ENCODE peak calls at places on chromosomes 3 and 15, in five cellular contexts. One of them, this sample, is unnamed. For H3K27me3 and H3K4me1, the result is how much of the 10 kb centered on the place peaks cover.

GRCh38 chr15:83106994-83107840 is at the start of gene TM6SF1:
- DNase-seq in CD8-positive, alpha-beta T cell: no peak
- DNase-seq in lower lobe of right lung: peak
- DNase-seq in stomach: no peak
- DNase-seq in astrocyte: no peak
- DNase-seq in this sample: no peak

GRCh38 chr15:44735482-44736260 is 657 bp upstream of the TRIM69 start:
- DNase-seq in CD8-positive, alpha-beta T cell: no peak
- DNase-seq in lower lobe of right lung: no peak
- DNase-seq in stomach: no peak
- DNase-seq in astrocyte: no peak
- DNase-seq in this sample: no peak

GRCh38 chr3:50519471-50520089 is 16.1 kb upstream of the CACNA2D2 start:
- DNase-seq in CD8-positive, alpha-beta T cell: peak
- DNase-seq in lower lobe of right lung: peak
- DNase-seq in stomach: peak
- DNase-seq in astrocyte: peak
- DNase-seq in this sample: peak

GRCh38 chr15:82647045-82647834 is at the start of gene CPEB1:
- DNase-seq in CD8-positive, alpha-beta T cell: peak
- DNase-seq in lower lobe of right lung: peak
- DNase-seq in stomach: no peak
- DNase-seq in astrocyte: no peak
- DNase-seq in this sample: peak

GRCh38 chr15:78210349-78210717 is 24.0 kb downstream of the ACSBG1 start:
- DNase-seq in CD8-positive, alpha-beta T cell: no peak
- DNase-seq in lower lobe of right lung: no peak
- DNase-seq in stomach: peak
- DNase-seq in astrocyte: no peak
- DNase-seq in this sample: no peak

GRCh38 chr3:148366743-148367410 is 330.8 kb upstream of the AGTR1 start:
- DNase-seq in CD8-positive, alpha-beta T cell: no peak
- DNase-seq in lower lobe of right lung: no peak
- DNase-seq in stomach: no peak
- DNase-seq in astrocyte: no peak
- DNase-seq in this sample: no peak

GRCh38 chr15:72184165-72184811 is 13.3 kb downstream of the GRAMD2A start:
- DNase-seq in CD8-positive, alpha-beta T cell: no peak
- DNase-seq in lower lobe of right lung: peak
- DNase-seq in stomach: peak
- DNase-seq in astrocyte: peak
- DNase-seq in this sample: no peak

GRCh38 chr15:31845791-31846190 is 184.5 kb upstream of the CHRNA7 start:
- DNase-seq in CD8-positive, alpha-beta T cell: no peak
- DNase-seq in lower lobe of right lung: no peak
- DNase-seq in stomach: no peak
- DNase-seq in astrocyte: no peak
- DNase-seq in this sample: no peak

GRCh38 chr3:171841620-171842000 is 1.5 kb upstream of the TMEM212 start:
- DNase-seq in CD8-positive, alpha-beta T cell: no peak
- DNase-seq in lower lobe of right lung: no peak
- DNase-seq in stomach: no peak
- DNase-seq in astrocyte: peak
- DNase-seq in this sample: no peak

GRCh38 chr15:87671289-87671688 is 585.2 kb downstream of the NTRK3 start:
- DNase-seq in CD8-positive, alpha-beta T cell: no peak
- DNase-seq in lower lobe of right lung: no peak
- DNase-seq in stomach: no peak
- DNase-seq in astrocyte: no peak
- DNase-seq in this sample: no peak
- H3K27me3 ChIP-seq in CD8-positive, alpha-beta T cell: under half
- H3K27me3 ChIP-seq in lower lobe of right lung: under half
- H3K27me3 ChIP-seq in stomach: under half
- H3K27me3 ChIP-seq in astrocyte: under half
- H3K27me3 ChIP-seq in this sample: under half

GRCh38 chr3:152350139-152350538 is 81.4 kb downstream of the MBNL1 start:
- DNase-seq in CD8-positive, alpha-beta T cell: no peak
- DNase-seq in lower lobe of right lung: no peak
- DNase-seq in stomach: no peak
- DNase-seq in astrocyte: peak
- DNase-seq in this sample: no peak

GRCh38 chr3:152346740-152347139 is 78.0 kb downstream of the MBNL1 start:
- DNase-seq in CD8-positive, alpha-beta T cell: no peak
- DNase-seq in lower lobe of right lung: no peak
- DNase-seq in stomach: no peak
- DNase-seq in astrocyte: no peak
- DNase-seq in this sample: no peak

GRCh38 chr3:152348436-152349177 is 79.9 kb downstream of the MBNL1 start:
- DNase-seq in CD8-positive, alpha-beta T cell: no peak
- DNase-seq in lower lobe of right lung: no peak
- DNase-seq in stomach: no peak
- DNase-seq in astrocyte: peak
- DNase-seq in this sample: no peak

GRCh38 chr3:152350764-152351163 is 82.0 kb downstream of the MBNL1 start:
- DNase-seq in CD8-positive, alpha-beta T cell: no peak
- DNase-seq in lower lobe of right lung: no peak
- DNase-seq in stomach: no peak
- DNase-seq in astrocyte: no peak
- DNase-seq in this sample: no peak

DNA sequence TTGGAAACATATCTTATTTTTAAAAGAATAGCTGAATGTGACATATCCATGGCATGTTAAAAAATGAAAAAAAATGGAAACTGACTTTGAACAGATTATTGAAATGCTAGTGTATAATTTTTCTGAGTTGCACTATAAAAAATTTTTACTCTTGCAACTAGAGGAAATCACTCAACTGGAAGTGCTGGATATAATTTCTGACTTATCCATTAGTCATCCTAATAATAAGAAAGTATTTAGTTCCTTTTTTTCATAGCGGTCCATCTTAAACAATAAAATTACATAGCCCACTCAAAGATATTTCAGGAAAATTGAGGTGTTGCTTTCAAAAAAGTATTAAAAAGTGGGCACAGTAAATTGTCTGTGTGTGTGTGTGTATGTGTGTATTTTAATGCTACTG is 80.7 kb downstream of the MBNL1 start:
- DNase-seq in CD8-positive, alpha-beta T cell: no peak
- DNase-seq in lower lobe of right lung: no peak
- DNase-seq in stomach: no peak
- DNase-seq in astrocyte: peak
- DNase-seq in this sample: no peak
- H3K4me1 ChIP-seq in CD8-positive, alpha-beta T cell: under half
- H3K4me1 ChIP-seq in lower lobe of right lung: under half
- H3K4me1 ChIP-seq in stomach: half or more
- H3K4me1 ChIP-seq in astrocyte: under half
- H3K4me1 ChIP-seq in this sample: under half

GRCh38 chr3:150741497-150742140 is 21.4 kb downstream of the SIAH2 start:
- DNase-seq in CD8-positive, alpha-beta T cell: no peak
- DNase-seq in lower lobe of right lung: no peak
- DNase-seq in stomach: no peak
- DNase-seq in astrocyte: peak
- DNase-seq in this sample: no peak
- H3K27ac ChIP-seq in CD8-positive, alpha-beta T cell: no peak
- H3K27ac ChIP-seq in lower lobe of right lung: no peak
- H3K27ac ChIP-seq in stomach: no peak
- H3K27ac ChIP-seq in astrocyte: no peak
- H3K27ac ChIP-seq in this sample: no peak

GRCh38 chr15:92014461-92015030 is 161.0 kb downstream of the SLCO3A1 start:
- DNase-seq in CD8-positive, alpha-beta T cell: no peak
- DNase-seq in lower lobe of right lung: no peak
- DNase-seq in stomach: no peak
- DNase-seq in astrocyte: no peak
- DNase-seq in this sample: no peak

GRCh38 chr15:92017882-92018534 is 164.5 kb downstream of the SLCO3A1 start:
- DNase-seq in CD8-positive, alpha-beta T cell: no peak
- DNase-seq in lower lobe of right lung: no peak
- DNase-seq in stomach: no peak
- DNase-seq in astrocyte: no peak
- DNase-seq in this sample: no peak

GRCh38 chr15:92011611-92012367 is 158.3 kb downstream of the SLCO3A1 start:
- DNase-seq in CD8-positive, alpha-beta T cell: no peak
- DNase-seq in lower lobe of right lung: no peak
- DNase-seq in stomach: no peak
- DNase-seq in astrocyte: peak
- DNase-seq in this sample: no peak

GRCh38 chr15:92009162-92009561 is 155.7 kb downstream of the SLCO3A1 start:
- DNase-seq in CD8-positive, alpha-beta T cell: no peak
- DNase-seq in lower lobe of right lung: no peak
- DNase-seq in stomach: no peak
- DNase-seq in astrocyte: no peak
- DNase-seq in this sample: no peak

DNA sequence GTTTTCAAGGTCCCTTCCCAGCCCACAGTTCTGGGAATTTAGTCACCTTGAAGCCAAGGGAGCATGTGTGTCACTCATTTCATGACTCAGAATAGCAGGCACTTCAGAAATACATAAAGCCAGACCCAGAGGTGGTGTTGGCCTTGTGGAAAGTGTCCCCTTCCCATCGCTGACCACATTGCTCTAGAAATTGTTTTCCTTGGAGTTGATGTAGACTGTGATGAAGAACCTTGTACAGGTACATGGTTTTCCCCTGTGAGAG is 158.8 kb downstream of the SLCO3A1 start:
- DNase-seq in CD8-positive, alpha-beta T cell: no peak
- DNase-seq in lower lobe of right lung: no peak
- DNase-seq in stomach: no peak
- DNase-seq in astrocyte: peak
- DNase-seq in this sample: no peak
- H3K27me3 ChIP-seq in CD8-positive, alpha-beta T cell: under half
- H3K27me3 ChIP-seq in lower lobe of right lung: under half
- H3K27me3 ChIP-seq in stomach: under half
- H3K27me3 ChIP-seq in astrocyte: under half
- H3K27me3 ChIP-seq in this sample: under half

GRCh38 chr3:157132341-157132740 is 27.6 kb downstream of the CCNL1 start:
- DNase-seq in CD8-positive, alpha-beta T cell: no peak
- DNase-seq in lower lobe of right lung: no peak
- DNase-seq in stomach: no peak
- DNase-seq in astrocyte: no peak
- DNase-seq in this sample: no peak
- H3K4me1 ChIP-seq in CD8-positive, alpha-beta T cell: half or more
- H3K4me1 ChIP-seq in lower lobe of right lung: half or more
- H3K4me1 ChIP-seq in stomach: half or more
- H3K4me1 ChIP-seq in astrocyte: half or more
- H3K4me1 ChIP-seq in this sample: under half

GRCh38 chr3:194275231-194275671 is 75.9 kb downstream of the CPN2 start:
- DNase-seq in CD8-positive, alpha-beta T cell: no peak
- DNase-seq in lower lobe of right lung: peak
- DNase-seq in stomach: no peak
- DNase-seq in astrocyte: no peak
- DNase-seq in this sample: no peak
- H3K27ac ChIP-seq in CD8-positive, alpha-beta T cell: no peak
- H3K27ac ChIP-seq in lower lobe of right lung: no peak
- H3K27ac ChIP-seq in stomach: peak
- H3K27ac ChIP-seq in astrocyte: no peak
- H3K27ac ChIP-seq in this sample: no peak

DNA sequence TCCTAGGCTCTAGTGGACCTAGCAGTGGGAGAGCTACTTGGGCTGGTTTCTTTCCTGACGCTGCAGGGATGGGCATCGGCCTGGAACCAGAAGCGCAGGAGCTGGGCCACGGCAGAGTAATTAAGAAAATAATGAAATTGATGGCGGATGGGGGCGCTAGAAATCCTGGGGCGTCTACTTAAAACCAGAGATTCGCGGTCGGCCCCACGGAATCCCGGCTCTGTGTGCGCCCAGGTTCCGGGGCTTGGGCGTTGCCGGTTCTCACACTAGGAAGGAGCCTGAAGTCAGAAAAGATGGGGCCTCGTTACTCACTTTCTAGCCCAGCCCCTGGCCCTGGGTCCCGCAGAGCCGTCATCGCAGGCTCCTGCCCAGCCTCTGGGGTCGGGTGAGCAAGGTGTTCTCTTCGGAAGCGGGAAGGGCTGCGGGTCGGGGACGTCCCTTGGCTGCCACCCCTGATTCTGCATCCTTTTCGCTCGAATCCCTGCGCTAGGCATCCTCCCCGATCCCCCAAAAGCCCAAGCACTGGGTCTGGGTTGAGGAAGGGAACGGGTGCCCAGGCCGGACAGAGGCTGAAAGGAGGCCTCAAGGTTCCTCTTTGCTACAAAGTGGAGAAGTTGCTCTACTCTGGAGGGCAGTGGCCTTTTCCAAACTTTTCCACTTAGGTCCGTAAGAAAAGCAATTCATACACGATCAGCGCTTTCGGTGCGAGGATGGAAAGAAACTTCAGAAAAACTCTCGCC is 6.1 kb downstream of the SOX14 start:
- DNase-seq in CD8-positive, alpha-beta T cell: no peak
- DNase-seq in lower lobe of right lung: no peak
- DNase-seq in stomach: no peak
- DNase-seq in astrocyte: no peak
- DNase-seq in this sample: no peak
- H3K27me3 ChIP-seq in CD8-positive, alpha-beta T cell: under half
- H3K27me3 ChIP-seq in lower lobe of right lung: half or more
- H3K27me3 ChIP-seq in stomach: half or more
- H3K27me3 ChIP-seq in astrocyte: half or more
- H3K27me3 ChIP-seq in this sample: under half

DNA sequence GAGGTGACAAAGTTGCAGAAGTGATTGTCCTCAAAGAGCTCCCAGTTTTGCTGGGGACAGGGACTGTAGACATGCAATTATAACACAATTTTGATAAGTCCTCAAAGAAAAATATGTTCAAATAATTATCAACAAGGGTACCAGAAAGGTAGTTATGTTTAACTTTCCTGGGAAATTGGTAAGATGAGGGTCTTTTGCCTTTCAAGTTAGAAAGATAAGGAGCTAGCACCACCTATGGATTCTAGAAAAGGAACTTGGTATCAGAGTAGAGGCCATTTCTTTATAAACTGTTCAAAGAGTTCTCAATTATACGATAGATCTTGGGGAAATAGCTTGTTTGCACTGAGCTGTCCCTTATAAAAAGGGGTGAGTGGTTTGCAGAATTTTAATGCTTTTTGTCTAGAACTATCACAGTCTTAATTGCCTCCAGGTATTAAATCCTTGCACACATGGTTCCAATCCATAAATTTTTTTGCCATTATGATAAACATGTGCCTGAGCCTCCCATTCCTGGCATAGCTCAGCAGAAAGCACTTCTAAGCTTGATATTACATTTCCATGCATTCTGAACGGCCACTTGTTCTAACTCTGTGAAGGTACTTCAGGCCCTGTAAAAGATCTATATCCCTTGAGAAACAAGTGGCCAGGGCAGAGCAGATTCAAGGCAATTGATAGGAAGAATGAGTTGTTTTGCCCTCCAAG is 247.5 kb upstream of the LRIG1 start:
- DNase-seq in CD8-positive, alpha-beta T cell: no peak
- DNase-seq in lower lobe of right lung: no peak
- DNase-seq in stomach: no peak
- DNase-seq in astrocyte: no peak
- DNase-seq in this sample: no peak
- H3K4me1 ChIP-seq in CD8-positive, alpha-beta T cell: under half
- H3K4me1 ChIP-seq in lower lobe of right lung: under half
- H3K4me1 ChIP-seq in stomach: under half
- H3K4me1 ChIP-seq in astrocyte: under half
- H3K4me1 ChIP-seq in this sample: under half

GRCh38 chr3:14649466-14649865 is 2.1 kb upstream of the CCDC174 start:
- DNase-seq in CD8-positive, alpha-beta T cell: no peak
- DNase-seq in lower lobe of right lung: no peak
- DNase-seq in stomach: no peak
- DNase-seq in astrocyte: no peak
- DNase-seq in this sample: no peak
- H3K27ac ChIP-seq in CD8-positive, alpha-beta T cell: no peak
- H3K27ac ChIP-seq in lower lobe of right lung: no peak
- H3K27ac ChIP-seq in stomach: no peak
- H3K27ac ChIP-seq in astrocyte: no peak
- H3K27ac ChIP-seq in this sample: no peak

GRCh38 chr3:57423335-57423734 is 120.8 kb downstream of the DNAH12 start:
- DNase-seq in CD8-positive, alpha-beta T cell: no peak
- DNase-seq in lower lobe of right lung: no peak
- DNase-seq in stomach: no peak
- DNase-seq in astrocyte: no peak
- DNase-seq in this sample: no peak
- H3K27me3 ChIP-seq in CD8-positive, alpha-beta T cell: under half
- H3K27me3 ChIP-seq in lower lobe of right lung: under half
- H3K27me3 ChIP-seq in stomach: under half
- H3K27me3 ChIP-seq in astrocyte: under half
- H3K27me3 ChIP-seq in this sample: under half

This sample was measured in naive thymus-derived CD4-positive, alpha-beta T cell.